ENCODE peak calls at places on chromosomes 13 and 19, in five cellular contexts. K is activated CD4-positive, alpha-beta T cell treated with anti-CD3 and anti-CD28 coated beads for 24 hours; S is SJSA1; J is stimulated activated CD4-positive, alpha-beta T cell treated with anti-CD3 and anti-CD28 coated beads, TNF-alpha, amount 100 ng/mL, for 4 hours; X is amygdala. Q is an unnamed sample.

GRCh38 chr19:1883784-1884183 is 1.5 kb downstream of the ABHD17A start:
- DNase-seq in K (no peak), S (no peak), J (no peak), X (no peak), Q (no peak)

GRCh38 chr19:6087074-6087506 is 23.2 kb downstream of the RFX2 start:
- DNase-seq in K (no peak), S (no peak), J (no peak), X (no peak), Q (no peak)

GRCh38 chr13:87003265-87003664 is 667.9 kb upstream of the SLITRK5 start:
- DNase-seq in K (no peak), S (no peak), J (no peak), X (no peak), Q (no peak)

GRCh38 chr13:59979589-59979988 is 184.1 kb downstream of the DIAPH3 start:
- DNase-seq in K (no peak), S (no peak), J (no peak), X (no peak), Q (no peak)

GRCh38 chr19:35346193-35347052 is 1.3 kb upstream of the FFAR1 start:
- DNase-seq in K (peak; percentile 43), S (no peak), J (peak; percentile 47), X (no peak), Q (no peak)

GRCh38 chr13:51518847-51519246 is 65.4 kb upstream of the WDFY2 start:
- DNase-seq in K (peak; percentile 16), S (no peak), J (no peak), X (no peak), Q (no peak)

GRCh38 chr19:30784850-30785459 is 412.8 kb downstream of the ZNF536 start:
- DNase-seq in K (peak; percentile 42), S (peak; percentile 24), J (peak; percentile 34), X (no peak), Q (no peak)

GRCh38 chr19:44770550-44771257 is 7.0 kb upstream of the CBLC start:
- DNase-seq in K (peak; percentile 98), S (peak; percentile 83), J (peak; percentile 93), X (peak; percentile 36), Q (peak; percentile 35)

GRCh38 chr13:110338441-110339101 is 31.5 kb downstream of the COL4A2 start:
- DNase-seq in K (no peak), S (peak; percentile 98), J (no peak), X (no peak), Q (no peak)

Q was measured in hippocampal formation.